ENCODE peak calls at places on chromosomes 5 and 9, in five cellular contexts. One of them, this sample, is unnamed.

GRCh38 chr5:74957029-74957781 is 91.0 kb upstream of the FAM169A start:
- DNase-seq in right atrium auricular region: no peak
- DNase-seq in fibroblast of lung: no peak
- DNase-seq in esophagus muscularis mucosa: no peak
- DNase-seq in SK-N-SH: no peak
- DNase-seq in this sample: no peak

GRCh38 chr5:37120270-37120669 is 128.9 kb downstream of the CPLANE1 start:
- DNase-seq in right atrium auricular region: no peak
- DNase-seq in fibroblast of lung: no peak
- DNase-seq in esophagus muscularis mucosa: no peak
- DNase-seq in SK-N-SH: no peak
- DNase-seq in this sample: no peak

GRCh38 chr9:89748831-89749499 is 144.2 kb downstream of the GADD45G start:
- DNase-seq in right atrium auricular region: no peak
- DNase-seq in fibroblast of lung: no peak
- DNase-seq in esophagus muscularis mucosa: no peak
- DNase-seq in SK-N-SH: no peak
- DNase-seq in this sample: no peak

GRCh38 chr5:150671509-150672236 is 10.6 kb downstream of the MYOZ3 start:
- DNase-seq in right atrium auricular region: no peak
- DNase-seq in fibroblast of lung: no peak
- DNase-seq in esophagus muscularis mucosa: no peak
- DNase-seq in SK-N-SH: peak; percentile 79
- DNase-seq in this sample: no peak

GRCh38 chr9:78714591-78714990 is 417.7 kb downstream of the PSAT1 start:
- DNase-seq in right atrium auricular region: no peak
- DNase-seq in fibroblast of lung: no peak
- DNase-seq in esophagus muscularis mucosa: no peak
- DNase-seq in SK-N-SH: no peak
- DNase-seq in this sample: no peak

GRCh38 chr5:81363093-81363886 is 30.6 kb downstream of the ACOT12 start:
- DNase-seq in right atrium auricular region: no peak
- DNase-seq in fibroblast of lung: peak; percentile 5
- DNase-seq in esophagus muscularis mucosa: no peak
- DNase-seq in SK-N-SH: no peak
- DNase-seq in this sample: no peak

GRCh38 chr9:14258840-14259239 is 55.1 kb downstream of the NFIB start:
- DNase-seq in right atrium auricular region: no peak
- DNase-seq in fibroblast of lung: peak; percentile 52
- DNase-seq in esophagus muscularis mucosa: no peak
- DNase-seq in SK-N-SH: no peak
- DNase-seq in this sample: no peak

GRCh38 chr5:80238778-80239679 is 16.8 kb downstream of the SERINC5 start:
- DNase-seq in right atrium auricular region: peak; percentile 78
- DNase-seq in fibroblast of lung: peak; percentile 79
- DNase-seq in esophagus muscularis mucosa: peak; percentile 93
- DNase-seq in SK-N-SH: peak; percentile 57
- DNase-seq in this sample: no peak

GRCh38 chr5:173907284-173907683 is 19.1 kb downstream of the CPEB4 start:
- DNase-seq in right atrium auricular region: no peak
- DNase-seq in fibroblast of lung: no peak
- DNase-seq in esophagus muscularis mucosa: no peak
- DNase-seq in SK-N-SH: no peak
- DNase-seq in this sample: no peak

GRCh38 chr5:87103616-87104287 is 163.9 kb upstream of the RASA1 start:
- DNase-seq in right atrium auricular region: no peak
- DNase-seq in fibroblast of lung: no peak
- DNase-seq in esophagus muscularis mucosa: no peak
- DNase-seq in SK-N-SH: no peak
- DNase-seq in this sample: no peak

GRCh38 chr9:112665347-112665746 is 52.6 kb downstream of the INIP start:
- DNase-seq in right atrium auricular region: no peak
- DNase-seq in fibroblast of lung: peak; percentile 47
- DNase-seq in esophagus muscularis mucosa: no peak
- DNase-seq in SK-N-SH: no peak
- DNase-seq in this sample: peak; percentile 7

GRCh38 chr5:134625559-134625958 is 7.1 kb downstream of the SAR1B start:
- DNase-seq in right atrium auricular region: no peak
- DNase-seq in fibroblast of lung: no peak
- DNase-seq in esophagus muscularis mucosa: peak; percentile 57
- DNase-seq in SK-N-SH: no peak
- DNase-seq in this sample: no peak

GRCh38 chr5:122756263-122756911 is 18.5 kb upstream of the SNX2 start:
- DNase-seq in right atrium auricular region: no peak
- DNase-seq in fibroblast of lung: peak; percentile 89
- DNase-seq in esophagus muscularis mucosa: no peak
- DNase-seq in SK-N-SH: no peak
- DNase-seq in this sample: peak; percentile 16

GRCh38 chr9:121239071-121239470 is 28.9 kb upstream of the GSN start:
- DNase-seq in right atrium auricular region: no peak
- DNase-seq in fibroblast of lung: no peak
- DNase-seq in esophagus muscularis mucosa: no peak
- DNase-seq in SK-N-SH: no peak
- DNase-seq in this sample: no peak

GRCh38 chr5:12399868-12400267 is 495.6 kb upstream of the CTNND2 start:
- DNase-seq in right atrium auricular region: no peak
- DNase-seq in fibroblast of lung: no peak
- DNase-seq in esophagus muscularis mucosa: no peak
- DNase-seq in SK-N-SH: no peak
- DNase-seq in this sample: no peak

GRCh38 chr9:33435821-33436277 is 11.5 kb downstream of the AQP3 start:
- DNase-seq in right atrium auricular region: no peak
- DNase-seq in fibroblast of lung: no peak
- DNase-seq in esophagus muscularis mucosa: no peak
- DNase-seq in SK-N-SH: no peak
- DNase-seq in this sample: no peak

GRCh38 chr5:61441742-61442141 is 109.7 kb downstream of the ZSWIM6 start:
- DNase-seq in right atrium auricular region: no peak
- DNase-seq in fibroblast of lung: no peak
- DNase-seq in esophagus muscularis mucosa: no peak
- DNase-seq in SK-N-SH: no peak
- DNase-seq in this sample: no peak

GRCh38 chr9:135524130-135524861 is 3.1 kb downstream of the LCN1 start:
- DNase-seq in right atrium auricular region: no peak
- DNase-seq in fibroblast of lung: no peak
- DNase-seq in esophagus muscularis mucosa: no peak
- DNase-seq in SK-N-SH: no peak
- DNase-seq in this sample: no peak

GRCh38 chr9:96423985-96424336 is 5.8 kb upstream of the ZNF367 start:
- DNase-seq in right atrium auricular region: no peak
- DNase-seq in fibroblast of lung: no peak
- DNase-seq in esophagus muscularis mucosa: no peak
- DNase-seq in SK-N-SH: no peak
- DNase-seq in this sample: no peak

GRCh38 chr9:125851971-125852370 is 104.8 kb downstream of the PBX3 start:
- DNase-seq in right atrium auricular region: no peak
- DNase-seq in fibroblast of lung: no peak
- DNase-seq in esophagus muscularis mucosa: no peak
- DNase-seq in SK-N-SH: no peak
- DNase-seq in this sample: no peak

GRCh38 chr5:138706655-138707480 is 46.4 kb upstream of the CTNNA1 start:
- DNase-seq in right atrium auricular region: peak; percentile 82
- DNase-seq in fibroblast of lung: peak; percentile 73
- DNase-seq in esophagus muscularis mucosa: no peak
- DNase-seq in SK-N-SH: no peak
- DNase-seq in this sample: peak; percentile 54

GRCh38 chr9:87874320-87874655 is 8.4 kb upstream of the SPATA31E1 start:
- DNase-seq in right atrium auricular region: no peak
- DNase-seq in fibroblast of lung: no peak
- DNase-seq in esophagus muscularis mucosa: peak; percentile 75
- DNase-seq in SK-N-SH: no peak
- DNase-seq in this sample: no peak

GRCh38 chr5:2094616-2094995 is 211.9 kb upstream of the IRX4 start:
- DNase-seq in right atrium auricular region: peak; percentile 90
- DNase-seq in fibroblast of lung: peak; percentile 62
- DNase-seq in esophagus muscularis mucosa: peak; percentile 90
- DNase-seq in SK-N-SH: no peak
- DNase-seq in this sample: no peak
- H3K4me3 ChIP-seq in right atrium auricular region: no peak overlapping the region
- H3K4me3 ChIP-seq in fibroblast of lung: no peak overlapping the region
- H3K4me3 ChIP-seq in esophagus muscularis mucosa: no peak overlapping the region
- H3K4me3 ChIP-seq in SK-N-SH: no peak overlapping the region
- H3K4me3 ChIP-seq in this sample: no peak overlapping the region

DNA sequence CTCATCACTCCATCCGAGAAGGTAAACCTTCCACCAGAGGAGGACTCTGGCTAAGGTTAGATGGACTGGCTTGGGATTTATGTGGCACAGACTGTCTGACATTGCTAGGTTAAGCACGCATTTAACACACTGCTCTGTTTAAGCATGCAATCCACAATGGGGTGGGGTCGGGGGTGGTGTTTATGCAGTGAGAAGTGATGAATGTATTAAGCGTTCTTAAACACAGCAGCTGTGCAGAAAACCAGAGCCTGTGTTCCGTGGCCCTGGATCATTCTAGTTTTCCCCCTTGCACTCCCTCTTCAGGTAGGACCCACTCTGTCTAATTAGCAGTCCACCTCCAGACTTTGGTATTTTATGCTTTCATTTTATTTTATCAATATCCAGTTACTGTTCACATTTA is 46.4 kb downstream of the STXBP1 start:
- DNase-seq in right atrium auricular region: no peak
- DNase-seq in fibroblast of lung: no peak
- DNase-seq in esophagus muscularis mucosa: no peak
- DNase-seq in SK-N-SH: no peak
- DNase-seq in this sample: no peak
- H3K9me3 ChIP-seq in right atrium auricular region: no peaks in the 10 kb centered on the region
- H3K9me3 ChIP-seq in fibroblast of lung: no peaks in the 10 kb centered on the region
- H3K9me3 ChIP-seq in esophagus muscularis mucosa: no peaks in the 10 kb centered on the region
- H3K9me3 ChIP-seq in SK-N-SH: no peaks in the 10 kb centered on the region
- H3K9me3 ChIP-seq in this sample: no peaks in the 10 kb centered on the region

GRCh38 chr9:21919377-21920362 is 74.5 kb downstream of the CDKN2A start:
- DNase-seq in right atrium auricular region: no peak
- DNase-seq in fibroblast of lung: peak; percentile 88
- DNase-seq in esophagus muscularis mucosa: no peak
- DNase-seq in SK-N-SH: peak; percentile 4
- DNase-seq in this sample: peak; percentile 45
- H3K4me3 ChIP-seq in right atrium auricular region: no peak overlapping the region
- H3K4me3 ChIP-seq in fibroblast of lung: no peak overlapping the region
- H3K4me3 ChIP-seq in esophagus muscularis mucosa: no peak overlapping the region
- H3K4me3 ChIP-seq in SK-N-SH: no peak overlapping the region
- H3K4me3 ChIP-seq in this sample: no peak overlapping the region

GRCh38 chr5:180216646-180217171 is 7.7 kb upstream of the RASGEF1C start:
- DNase-seq in right atrium auricular region: peak; percentile 5
- DNase-seq in fibroblast of lung: no peak
- DNase-seq in esophagus muscularis mucosa: no peak
- DNase-seq in SK-N-SH: no peak
- DNase-seq in this sample: no peak

GRCh38 chr5:180217797-180218196 is 8.8 kb upstream of the RASGEF1C start:
- DNase-seq in right atrium auricular region: no peak
- DNase-seq in fibroblast of lung: no peak
- DNase-seq in esophagus muscularis mucosa: no peak
- DNase-seq in SK-N-SH: no peak
- DNase-seq in this sample: no peak

DNA sequence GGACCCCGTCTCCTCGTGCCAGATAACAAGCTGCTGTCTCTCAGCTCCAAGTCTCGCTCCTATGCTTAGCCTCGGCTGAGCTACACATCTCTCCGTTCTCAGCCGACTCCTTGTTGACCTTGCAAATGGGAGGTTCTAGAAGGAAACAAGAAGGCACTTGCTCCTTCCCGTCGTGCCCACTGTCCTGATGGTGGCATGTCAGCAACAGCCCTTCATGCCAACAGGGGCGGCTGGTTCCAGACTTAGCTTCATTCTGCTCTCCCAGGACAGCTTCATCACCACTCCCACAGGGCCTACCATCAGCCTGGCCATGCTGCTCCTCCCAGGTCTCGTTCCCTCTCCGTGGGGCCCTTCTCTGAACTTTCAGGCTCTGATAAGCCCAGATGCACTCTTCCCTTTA is 13.0 kb upstream of the RASGEF1C start:
- DNase-seq in right atrium auricular region: no peak
- DNase-seq in fibroblast of lung: no peak
- DNase-seq in esophagus muscularis mucosa: peak; percentile 68
- DNase-seq in SK-N-SH: no peak
- DNase-seq in this sample: no peak
- H3K9me3 ChIP-seq in right atrium auricular region: no peaks in the 10 kb centered on the region
- H3K9me3 ChIP-seq in fibroblast of lung: no peaks in the 10 kb centered on the region
- H3K9me3 ChIP-seq in esophagus muscularis mucosa: peaks cover 89% of the 10 kb centered on the region
- H3K9me3 ChIP-seq in SK-N-SH: no peaks in the 10 kb centered on the region
- H3K9me3 ChIP-seq in this sample: peaks cover 29% of the 10 kb centered on the region

GRCh38 chr9:38042626-38043359 is 26.2 kb downstream of the SHB start:
- DNase-seq in right atrium auricular region: no peak
- DNase-seq in fibroblast of lung: no peak
- DNase-seq in esophagus muscularis mucosa: no peak
- DNase-seq in SK-N-SH: no peak
- DNase-seq in this sample: no peak
- H3K4me3 ChIP-seq in right atrium auricular region: no peak overlapping the region
- H3K4me3 ChIP-seq in fibroblast of lung: no peak overlapping the region
- H3K4me3 ChIP-seq in esophagus muscularis mucosa: no peak overlapping the region
- H3K4me3 ChIP-seq in SK-N-SH: no peak overlapping the region
- H3K4me3 ChIP-seq in this sample: no peak overlapping the region

GRCh38 chr9:8431505-8431904 is 631.9 kb upstream of the DMAC1 start:
- DNase-seq in right atrium auricular region: no peak
- DNase-seq in fibroblast of lung: no peak
- DNase-seq in esophagus muscularis mucosa: no peak
- DNase-seq in SK-N-SH: no peak
- DNase-seq in this sample: no peak

GRCh38 chr9:8429768-8430167 is 630.2 kb upstream of the DMAC1 start:
- DNase-seq in right atrium auricular region: no peak
- DNase-seq in fibroblast of lung: no peak
- DNase-seq in esophagus muscularis mucosa: no peak
- DNase-seq in SK-N-SH: no peak
- DNase-seq in this sample: no peak

GRCh38 chr9:8428389-8428788 is 628.8 kb upstream of the DMAC1 start:
- DNase-seq in right atrium auricular region: no peak
- DNase-seq in fibroblast of lung: no peak
- DNase-seq in esophagus muscularis mucosa: no peak
- DNase-seq in SK-N-SH: no peak
- DNase-seq in this sample: no peak

GRCh38 chr9:8430945-8431344 is 631.4 kb upstream of the DMAC1 start:
- DNase-seq in right atrium auricular region: no peak
- DNase-seq in fibroblast of lung: no peak
- DNase-seq in esophagus muscularis mucosa: no peak
- DNase-seq in SK-N-SH: no peak
- DNase-seq in this sample: no peak

DNA sequence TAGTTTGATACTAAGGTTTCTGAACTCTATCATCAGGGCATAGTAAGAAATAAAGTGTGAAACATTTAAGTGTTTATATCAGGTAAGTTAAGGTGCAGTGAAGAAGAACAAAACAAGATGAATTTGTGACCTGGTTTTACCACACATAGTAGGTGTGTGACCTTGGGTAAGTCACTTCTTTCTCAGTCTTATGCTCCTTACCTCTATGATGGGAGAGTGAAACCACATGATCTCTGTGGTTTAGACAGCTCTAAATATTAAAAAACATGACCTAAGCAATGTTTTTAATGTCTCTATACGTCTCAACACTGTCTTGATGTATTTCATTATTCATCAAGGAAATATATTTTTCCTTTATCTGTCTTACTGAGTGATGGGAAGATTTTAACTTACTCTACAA is 629.6 kb upstream of the DMAC1 start:
- DNase-seq in right atrium auricular region: no peak
- DNase-seq in fibroblast of lung: no peak
- DNase-seq in esophagus muscularis mucosa: no peak
- DNase-seq in SK-N-SH: no peak
- DNase-seq in this sample: no peak
- H3K9me3 ChIP-seq in right atrium auricular region: no peaks in the 10 kb centered on the region
- H3K9me3 ChIP-seq in fibroblast of lung: no peaks in the 10 kb centered on the region
- H3K9me3 ChIP-seq in esophagus muscularis mucosa: no peaks in the 10 kb centered on the region
- H3K9me3 ChIP-seq in SK-N-SH: no peaks in the 10 kb centered on the region
- H3K9me3 ChIP-seq in this sample: no peaks in the 10 kb centered on the region

GRCh38 chr5:50744761-50745160 is 78.3 kb downstream of the PARP8 start:
- DNase-seq in right atrium auricular region: no peak
- DNase-seq in fibroblast of lung: peak; percentile 71
- DNase-seq in esophagus muscularis mucosa: no peak
- DNase-seq in SK-N-SH: no peak
- DNase-seq in this sample: peak; percentile 23
- H3K4me3 ChIP-seq in right atrium auricular region: peak overlapping the region; percentile 31
- H3K4me3 ChIP-seq in fibroblast of lung: peak overlapping the region; percentile 54
- H3K4me3 ChIP-seq in esophagus muscularis mucosa: peak overlapping the region; percentile 35
- H3K4me3 ChIP-seq in SK-N-SH: peak overlapping the region; percentile 28
- H3K4me3 ChIP-seq in this sample: peak overlapping the region; percentile 31

This sample was measured in AG04450.